ENCODE peak calls at places on chromosome 1, in seven cellular contexts. One of them, this sample, is unnamed.

GRCh38 chr1:208221291-208221622 is 22.9 kb downstream of the PLXNA2 start:
- DNase-seq in lung: no peak
- DNase-seq in cardiac muscle cell: peak
- DNase-seq in psoas muscle: no peak
- DNase-seq in kidney: no peak
- DNase-seq in body of pancreas: no peak
- DNase-seq in left lung: no peak
- DNase-seq in this sample: no peak

GRCh38 chr1:100543640-100544039 is 5.7 kb downstream of the GPR88 start:
- DNase-seq in body of pancreas: no peak
- DNase-seq in kidney: no peak
- DNase-seq in left lung: no peak
- DNase-seq in lung: no peak
- DNase-seq in cardiac muscle cell: no peak
- DNase-seq in psoas muscle: no peak
- DNase-seq in this sample: no peak

GRCh38 chr1:202565890-202566289 is 144.4 kb downstream of the SYT2 start:
- DNase-seq in body of pancreas: no peak
- DNase-seq in lung: no peak
- DNase-seq in cardiac muscle cell: no peak
- DNase-seq in left lung: no peak
- DNase-seq in psoas muscle: no peak
- DNase-seq in kidney: no peak
- DNase-seq in this sample: no peak

GRCh38 chr1:110151175-110151715 is 951 bp downstream of the SLC6A17 start:
- DNase-seq in body of pancreas: no peak
- DNase-seq in left lung: no peak
- DNase-seq in psoas muscle: no peak
- DNase-seq in kidney: no peak
- DNase-seq in lung: no peak
- DNase-seq in cardiac muscle cell: no peak
- DNase-seq in this sample: no peak

GRCh38 chr1:209190591-209191241 is 392.8 kb upstream of the CAMK1G start:
- DNase-seq in left lung: peak
- DNase-seq in cardiac muscle cell: peak
- DNase-seq in body of pancreas: peak
- DNase-seq in kidney: peak
- DNase-seq in psoas muscle: no peak
- DNase-seq in lung: peak
- DNase-seq in this sample: no peak

GRCh38 chr1:209583408-209583807 is at the start of gene CAMK1G:
- DNase-seq in kidney: no peak
- DNase-seq in left lung: no peak
- DNase-seq in psoas muscle: no peak
- DNase-seq in body of pancreas: no peak
- DNase-seq in cardiac muscle cell: peak
- DNase-seq in lung: no peak
- DNase-seq in this sample: no peak

GRCh38 chr1:47571952-47572351 is 134.1 kb downstream of the FOXD2 start:
- DNase-seq in left lung: no peak
- DNase-seq in psoas muscle: no peak
- DNase-seq in kidney: no peak
- DNase-seq in body of pancreas: no peak
- DNase-seq in cardiac muscle cell: no peak
- DNase-seq in lung: no peak
- DNase-seq in this sample: no peak

GRCh38 chr1:55827350-55827749 is 612.2 kb upstream of the USP24 start:
- DNase-seq in cardiac muscle cell: no peak
- DNase-seq in kidney: no peak
- DNase-seq in left lung: no peak
- DNase-seq in body of pancreas: no peak
- DNase-seq in lung: peak
- DNase-seq in psoas muscle: peak
- DNase-seq in this sample: no peak

GRCh38 chr1:27577504-27578188 is 26.3 kb downstream of the AHDC1 start:
- DNase-seq in lung: no peak
- DNase-seq in cardiac muscle cell: no peak
- DNase-seq in body of pancreas: no peak
- DNase-seq in psoas muscle: peak
- DNase-seq in left lung: no peak
- DNase-seq in kidney: no peak
- DNase-seq in this sample: no peak

GRCh38 chr1:113998361-113998760 is 19.1 kb downstream of the OLFML3 start:
- DNase-seq in cardiac muscle cell: no peak
- DNase-seq in lung: no peak
- DNase-seq in kidney: no peak
- DNase-seq in left lung: no peak
- DNase-seq in psoas muscle: no peak
- DNase-seq in body of pancreas: no peak
- DNase-seq in this sample: no peak

GRCh38 chr1:34460193-34460592 is 283.5 kb downstream of the C1orf94 start:
- DNase-seq in body of pancreas: peak
- DNase-seq in kidney: no peak
- DNase-seq in left lung: no peak
- DNase-seq in psoas muscle: peak
- DNase-seq in lung: peak
- DNase-seq in cardiac muscle cell: peak
- DNase-seq in this sample: no peak

GRCh38 chr1:159140474-159140873 is 30.9 kb upstream of the CADM3 start:
- DNase-seq in kidney: no peak
- DNase-seq in left lung: no peak
- DNase-seq in psoas muscle: no peak
- DNase-seq in cardiac muscle cell: no peak
- DNase-seq in body of pancreas: no peak
- DNase-seq in lung: no peak
- DNase-seq in this sample: no peak

GRCh38 chr1:243748706-243749283 is 101.2 kb downstream of the AKT3 start:
- DNase-seq in kidney: no peak
- DNase-seq in psoas muscle: no peak
- DNase-seq in lung: no peak
- DNase-seq in left lung: no peak
- DNase-seq in body of pancreas: no peak
- DNase-seq in cardiac muscle cell: peak
- DNase-seq in this sample: no peak

GRCh38 chr1:202247104-202247503 is 53.5 kb downstream of the LGR6 start:
- DNase-seq in body of pancreas: no peak
- DNase-seq in psoas muscle: no peak
- DNase-seq in left lung: no peak
- DNase-seq in cardiac muscle cell: no peak
- DNase-seq in lung: no peak
- DNase-seq in kidney: no peak
- DNase-seq in this sample: no peak

GRCh38 chr1:25690396-25690956 is 73.9 kb downstream of the MAN1C1 start:
- DNase-seq in psoas muscle: no peak
- DNase-seq in lung: no peak
- DNase-seq in body of pancreas: no peak
- DNase-seq in kidney: no peak
- DNase-seq in cardiac muscle cell: no peak
- DNase-seq in left lung: no peak
- DNase-seq in this sample: no peak
- H3K4me3 ChIP-seq in psoas muscle: no peak
- H3K4me3 ChIP-seq in lung: no peak
- H3K4me3 ChIP-seq in body of pancreas: no peak
- H3K4me3 ChIP-seq in kidney: no peak
- H3K4me3 ChIP-seq in cardiac muscle cell: no peak
- H3K4me3 ChIP-seq in left lung: no peak
- H3K4me3 ChIP-seq in this sample: no peak

GRCh38 chr1:234608026-234608719 is 1.8 kb downstream of the IRF2BP2 start:
- DNase-seq in psoas muscle: peak
- DNase-seq in kidney: peak
- DNase-seq in body of pancreas: peak
- DNase-seq in lung: peak
- DNase-seq in cardiac muscle cell: peak
- DNase-seq in left lung: peak
- DNase-seq in this sample: peak
- TF ChIP-seq CTCF in psoas muscle: no peak
- TF ChIP-seq CTCF in kidney: no peak
- TF ChIP-seq CTCF in body of pancreas: no peak
- TF ChIP-seq CTCF in lung: no peak
- TF ChIP-seq CTCF in cardiac muscle cell: no peak
- TF ChIP-seq CTCF in left lung: no peak
- TF ChIP-seq CTCF in this sample: no peak

GRCh38 chr1:111719561-111720239 is 19.5 kb downstream of the INKA2 start:
- DNase-seq in psoas muscle: no peak
- DNase-seq in left lung: no peak
- DNase-seq in kidney: no peak
- DNase-seq in lung: no peak
- DNase-seq in body of pancreas: no peak
- DNase-seq in cardiac muscle cell: no peak
- DNase-seq in this sample: no peak

GRCh38 chr1:111720274-111720976 is 18.8 kb downstream of the INKA2 start:
- DNase-seq in cardiac muscle cell: no peak
- DNase-seq in left lung: no peak
- DNase-seq in psoas muscle: no peak
- DNase-seq in lung: no peak
- DNase-seq in body of pancreas: no peak
- DNase-seq in kidney: no peak
- DNase-seq in this sample: no peak

GRCh38 chr1:111717450-111717849 is 21.7 kb downstream of the INKA2 start:
- DNase-seq in cardiac muscle cell: no peak
- DNase-seq in body of pancreas: no peak
- DNase-seq in lung: no peak
- DNase-seq in left lung: no peak
- DNase-seq in kidney: no peak
- DNase-seq in psoas muscle: no peak
- DNase-seq in this sample: no peak

GRCh38 chr1:111720977-111721670 is 18.1 kb downstream of the INKA2 start:
- DNase-seq in left lung: no peak
- DNase-seq in psoas muscle: no peak
- DNase-seq in kidney: no peak
- DNase-seq in cardiac muscle cell: no peak
- DNase-seq in lung: no peak
- DNase-seq in body of pancreas: no peak
- DNase-seq in this sample: no peak

DNA sequence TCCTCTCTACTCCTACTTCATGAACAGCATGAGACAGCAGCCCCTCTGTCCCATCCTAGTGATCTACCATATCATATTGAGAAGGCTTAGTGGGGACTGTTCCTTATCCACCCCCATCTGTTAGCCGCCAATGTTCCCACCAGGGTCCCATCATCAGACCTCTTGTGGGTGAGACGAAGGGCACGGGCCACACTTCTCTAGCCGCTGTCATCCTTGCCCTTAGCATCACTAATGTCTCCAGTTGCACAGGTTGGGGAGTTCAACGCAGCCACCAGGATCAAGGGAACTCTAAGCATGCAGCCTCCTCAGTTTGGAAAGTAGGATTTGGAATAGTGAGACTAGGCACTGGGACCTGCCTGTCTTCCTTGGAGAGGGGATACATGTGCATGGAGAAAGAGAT is 20.1 kb downstream of the INKA2 start:
- DNase-seq in psoas muscle: no peak
- DNase-seq in cardiac muscle cell: no peak
- DNase-seq in lung: no peak
- DNase-seq in kidney: no peak
- DNase-seq in body of pancreas: no peak
- DNase-seq in left lung: no peak
- DNase-seq in this sample: no peak
- H3K27ac ChIP-seq in psoas muscle: peak
- H3K27ac ChIP-seq in cardiac muscle cell: no peak
- H3K27ac ChIP-seq in lung: no peak
- H3K27ac ChIP-seq in kidney: no peak
- H3K27ac ChIP-seq in body of pancreas: no peak
- H3K27ac ChIP-seq in left lung: peak
- H3K27ac ChIP-seq in this sample: no peak

GRCh38 chr1:244813327-244813726 is 22.1 kb upstream of the COX20 start:
- DNase-seq in left lung: no peak
- DNase-seq in lung: no peak
- DNase-seq in cardiac muscle cell: no peak
- DNase-seq in kidney: no peak
- DNase-seq in psoas muscle: no peak
- DNase-seq in body of pancreas: no peak
- DNase-seq in this sample: no peak

GRCh38 chr1:244821134-244821533 is 14.3 kb upstream of the COX20 start:
- DNase-seq in left lung: no peak
- DNase-seq in body of pancreas: no peak
- DNase-seq in cardiac muscle cell: no peak
- DNase-seq in kidney: no peak
- DNase-seq in lung: no peak
- DNase-seq in psoas muscle: no peak
- DNase-seq in this sample: no peak

GRCh38 chr1:244815600-244816099 is 19.8 kb upstream of the COX20 start:
- DNase-seq in left lung: no peak
- DNase-seq in kidney: no peak
- DNase-seq in psoas muscle: no peak
- DNase-seq in body of pancreas: no peak
- DNase-seq in lung: no peak
- DNase-seq in cardiac muscle cell: no peak
- DNase-seq in this sample: no peak

GRCh38 chr1:244820131-244820530 is 15.3 kb upstream of the COX20 start:
- DNase-seq in cardiac muscle cell: no peak
- DNase-seq in lung: no peak
- DNase-seq in body of pancreas: no peak
- DNase-seq in left lung: no peak
- DNase-seq in kidney: no peak
- DNase-seq in psoas muscle: no peak
- DNase-seq in this sample: no peak

DNA sequence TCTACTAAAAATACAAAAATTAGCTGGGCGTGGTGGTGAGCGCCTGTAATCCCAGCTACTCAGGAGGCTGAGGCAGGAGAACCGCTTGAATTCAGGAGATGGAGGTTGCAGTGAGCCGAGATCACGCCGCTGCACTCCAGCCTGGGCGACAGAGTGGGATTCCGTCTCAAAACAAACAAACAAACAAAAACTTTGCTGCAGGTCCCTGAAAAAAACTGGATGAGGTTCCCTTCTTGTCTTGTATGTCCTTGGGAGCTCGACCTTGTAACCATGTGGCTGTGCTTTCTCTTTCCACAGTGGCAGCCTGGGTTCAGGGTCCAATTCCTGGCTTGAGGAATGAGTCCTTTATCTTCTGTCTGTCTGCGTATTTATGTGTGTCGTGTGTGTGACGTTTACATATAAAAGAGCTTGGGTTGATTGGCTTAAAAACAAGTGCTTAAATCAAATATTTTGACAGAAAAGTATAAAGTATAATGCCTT is 18.0 kb upstream of the COX20 start:
- DNase-seq in left lung: no peak
- DNase-seq in kidney: no peak
- DNase-seq in cardiac muscle cell: no peak
- DNase-seq in lung: no peak
- DNase-seq in psoas muscle: no peak
- DNase-seq in body of pancreas: no peak
- DNase-seq in this sample: no peak
- H3K4me3 ChIP-seq in left lung: no peak
- H3K4me3 ChIP-seq in kidney: no peak
- H3K4me3 ChIP-seq in cardiac muscle cell: no peak
- H3K4me3 ChIP-seq in lung: no peak
- H3K4me3 ChIP-seq in psoas muscle: no peak
- H3K4me3 ChIP-seq in body of pancreas: no peak
- H3K4me3 ChIP-seq in this sample: no peak

DNA sequence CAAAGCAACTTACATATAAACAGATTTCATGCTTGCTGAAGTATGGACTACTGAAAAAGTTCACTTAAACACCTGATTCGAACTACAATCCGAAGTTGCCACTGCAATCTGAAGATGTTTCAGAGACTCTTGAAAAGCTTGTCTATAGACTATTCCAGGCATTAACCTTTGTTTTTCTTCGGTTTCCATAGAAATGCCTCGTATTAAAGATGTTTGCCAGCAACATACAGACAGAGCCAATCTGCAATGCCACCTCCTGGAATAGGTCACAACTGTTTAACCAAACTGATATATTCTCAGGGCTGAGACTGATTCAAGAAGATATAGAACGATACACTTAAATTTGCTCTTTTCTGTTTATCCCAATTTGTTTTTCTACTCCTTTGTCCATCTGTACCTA is 28.9 kb upstream of the DMRTB1 start:
- DNase-seq in lung: no peak
- DNase-seq in cardiac muscle cell: no peak
- DNase-seq in body of pancreas: no peak
- DNase-seq in kidney: no peak
- DNase-seq in left lung: no peak
- DNase-seq in psoas muscle: no peak
- DNase-seq in this sample: no peak
- TF ChIP-seq CTCF in lung: no peak
- TF ChIP-seq CTCF in cardiac muscle cell: no peak
- TF ChIP-seq CTCF in body of pancreas: no peak
- TF ChIP-seq CTCF in kidney: no peak
- TF ChIP-seq CTCF in left lung: no peak
- TF ChIP-seq CTCF in psoas muscle: no peak
- TF ChIP-seq CTCF in this sample: no peak

This sample was measured in Peyer's patch.